ENCODE peak calls at places on chromosomes 2 and 18, in six cellular contexts. Y, L, X, K, P and H are unnamed samples.

GRCh38 chr2:38315707-38316333 is 61.3 kb downstream of the ATL2 start:
- DNase-seq in Y (peak), L (peak), X (peak), K (peak), P (no peak), H (peak)

GRCh38 chr18:54622084-54622483 is 31.0 kb downstream of the DYNAP start:
- DNase-seq in Y (no peak), L (no peak), X (no peak), K (no peak), P (no peak), H (no peak)

GRCh38 chr2:169767243-169767888 is 31.3 kb upstream of the SSB start:
- DNase-seq in Y (no peak), L (peak), X (peak), K (peak), P (no peak), H (peak)

GRCh38 chr18:5879479-5879882 is 15.8 kb downstream of the TMEM200C start:
- DNase-seq in Y (peak), L (no peak), X (no peak), K (no peak), P (no peak), H (peak)

GRCh38 chr2:64228126-64228678 is 84.0 kb upstream of the PELI1 start:
- DNase-seq in Y (no peak), L (peak), X (peak), K (peak), P (peak), H (peak)

GRCh38 chr2:233082222-233082933 is 22.2 kb downstream of the INPP5D start:
- DNase-seq in Y (no peak), L (no peak), X (peak), K (no peak), P (no peak), H (no peak)

GRCh38 chr18:68263481-68263880 is 451.4 kb downstream of the TMX3 start:
- DNase-seq in Y (no peak), L (no peak), X (no peak), K (peak), P (no peak), H (peak)

GRCh38 chr2:65731476-65731875 is 299.1 kb upstream of the SPRED2 start:
- DNase-seq in Y (no peak), L (no peak), X (no peak), K (no peak), P (no peak), H (no peak)

GRCh38 chr2:74985983-74986382 is 27.5 kb downstream of the POLE4 start:
- DNase-seq in Y (no peak), L (no peak), X (no peak), K (no peak), P (no peak), H (no peak)

GRCh38 chr2:10009811-10010781 is 33.3 kb upstream of the KLF11 start:
- DNase-seq in Y (peak), L (no peak), X (no peak), K (no peak), P (no peak), H (peak)

GRCh38 chr2:19538411-19538963 is 180.1 kb upstream of the OSR1 start:
- DNase-seq in Y (peak), L (peak), X (no peak), K (no peak), P (no peak), H (peak)

GRCh38 chr2:96402591-96402990 is 67.0 kb downstream of the NCAPH start:
- DNase-seq in Y (no peak), L (no peak), X (no peak), K (no peak), P (no peak), H (no peak)

GRCh38 chr2:40957508-40957907 is 505.6 kb upstream of the SLC8A1 start:
- DNase-seq in Y (no peak), L (no peak), X (no peak), K (no peak), P (no peak), H (peak)